ENCODE peak calls at places on chromosomes 16 and 17, in ten cellular contexts. C, P, Q, J, H, T, E, Y, L and Z are unnamed samples.

GRCh38 chr17:36608794-36609497 is 7.6 kb downstream of the MRM1 start:
- DNase-seq in E (no peak), L (no peak), C (no peak), T (no peak), H (peak), J (peak), P (no peak), Y (no peak), Q (peak), Z (peak)

GRCh38 chr17:77783991-77784820 is 174.3 kb upstream of the TNRC6C start:
- DNase-seq in H (no peak), Q (no peak), P (peak), J (no peak), L (no peak), T (peak), Y (peak), C (peak), E (no peak), Z (no peak)

GRCh38 chr17:34613064-34614019 is 34.0 kb downstream of the TMEM132E start:
- DNase-seq in C (no peak), Y (no peak), L (no peak), T (no peak), E (no peak), J (no peak), H (no peak), P (no peak), Q (no peak), Z (no peak)

GRCh38 chr16:73000020-73000906 is 47.7 kb downstream of the ZFHX3 start:
- DNase-seq in Y (no peak), P (no peak), T (no peak), L (peak), E (no peak), J (no peak), H (peak), C (no peak), Q (peak), Z (peak)

GRCh38 chr17:67018429-67019125 is 25.8 kb upstream of the CACNG1 start:
- DNase-seq in T (no peak), E (no peak), P (no peak), L (no peak), J (no peak), H (no peak), Y (no peak), C (no peak), Q (no peak), Z (no peak)

GRCh38 chr17:33240397-33240796 is 52.7 kb downstream of the ASIC2 start:
- DNase-seq in C (no peak), J (no peak), H (no peak), E (no peak), Q (no peak), L (no peak), T (no peak), P (no peak), Y (no peak), Z (no peak)

GRCh38 chr16:80674884-80675283 is 129.5 kb downstream of the CDYL2 start:
- DNase-seq in Y (no peak), C (no peak), E (no peak), Q (no peak), T (no peak), L (no peak), H (no peak), P (no peak), J (no peak), Z (no peak)

GRCh38 chr17:40480501-40481003 is 20.9 kb downstream of the TNS4 start:
- DNase-seq in C (peak), P (peak), L (no peak), J (no peak), Y (peak), E (no peak), H (no peak), T (peak), Q (no peak), Z (no peak)

GRCh38 chr16:31458073-31458834 is 1.0 kb upstream of the ARMC5 start:
- DNase-seq in L (peak), Y (no peak), Q (no peak), H (peak), J (peak), E (no peak), T (no peak), C (peak), P (no peak), Z (peak)

GRCh38 chr17:51803161-51803560 is 355.4 kb downstream of the CA10 start:
- DNase-seq in T (no peak), Y (no peak), E (no peak), P (no peak), H (no peak), C (no peak), Q (no peak), J (no peak), L (no peak), Z (no peak)

GRCh38 chr16:75282811-75283281 is 31.4 kb upstream of the BCAR1 start:
- DNase-seq in L (no peak), P (no peak), T (no peak), Y (no peak), E (no peak), J (no peak), C (no peak), H (no peak), Q (no peak), Z (no peak)

GRCh38 chr16:55499951-55500350 is 8.9 kb upstream of the LPCAT2 start:
- DNase-seq in P (peak), E (peak), Y (no peak), Q (no peak), T (no peak), J (peak), H (no peak), C (no peak), L (no peak), Z (no peak)

GRCh38 chr17:4605826-4606225 is 21.5 kb downstream of the SMTNL2 start:
- DNase-seq in C (no peak), J (peak), T (no peak), L (peak), E (no peak), Q (no peak), H (no peak), P (no peak), Y (no peak), Z (no peak)

GRCh38 chr17:76938009-76938408 is 69.8 kb downstream of the MGAT5B start:
- DNase-seq in C (no peak), H (no peak), L (no peak), T (no peak), J (no peak), P (no peak), Y (no peak), Q (no peak), E (no peak), Z (no peak)

GRCh38 chr16:66414891-66415290 is 12.2 kb upstream of the BEAN1 start:
- DNase-seq in Q (no peak), C (no peak), J (no peak), P (no peak), E (no peak), L (no peak), H (no peak), T (no peak), Y (no peak), Z (no peak)

GRCh38 chr17:64500487-64500859 is 3.6 kb upstream of the POLG2 start:
- DNase-seq in Y (no peak), H (no peak), T (no peak), P (no peak), Q (no peak), L (no peak), J (no peak), C (no peak), E (no peak), Z (no peak)

GRCh38 chr17:40777971-40778370 is 4.4 kb downstream of the KRT27 start:
- DNase-seq in T (no peak), E (no peak), J (no peak), C (no peak), Y (no peak), H (no peak), P (no peak), L (no peak), Q (no peak), Z (no peak)

GRCh38 chr16:55125818-55126385 is 195.2 kb downstream of the IRX5 start:
- DNase-seq in Y (no peak), L (no peak), H (no peak), C (no peak), Q (no peak), T (no peak), P (no peak), E (no peak), J (no peak), Z (no peak)